ENCODE peak calls at places on chromosomes 2 and 18, in four cellular contexts. Q, C, L and D are unnamed samples.

GRCh38 chr18:22176282-22176621 is 6.9 kb downstream of the GATA6 start:
- DNase-seq in Q (no peak), C (no peak), L (peak), D (no peak)

GRCh38 chr18:25650201-25650941 is 298.4 kb upstream of the ZNF521 start:
- DNase-seq in Q (no peak), C (peak), L (no peak), D (no peak)

GRCh38 chr2:146874260-146874658 is 970.6 kb upstream of the ACVR2A start:
- DNase-seq in Q (no peak), C (peak), L (no peak), D (no peak)

GRCh38 chr2:201139836-201140599 is 24.1 kb downstream of the CFLAR start:
- DNase-seq in Q (no peak), C (no peak), L (no peak), D (no peak)

GRCh38 chr18:61388010-61388409 is 54.8 kb downstream of the CDH20 start:
- DNase-seq in Q (no peak), C (no peak), L (peak), D (no peak)

GRCh38 chr2:181626671-181627070 is 30.2 kb downstream of the CERKL start:
- DNase-seq in Q (no peak), C (no peak), L (no peak), D (no peak)

GRCh38 chr2:240560084-240560479 is at the start of gene DUSP28:
- DNase-seq in Q (peak), C (peak), L (peak), D (peak)

GRCh38 chr2:55175254-55176093 is 56.6 kb downstream of the CLHC1 start:
- DNase-seq in Q (no peak), C (peak), L (no peak), D (no peak)

GRCh38 chr2:98869272-98869641 is 66.8 kb downstream of the CRACDL start:
- DNase-seq in Q (peak), C (no peak), L (peak), D (no peak)

GRCh38 chr2:14615701-14616100 is 16.8 kb upstream of the LRATD1 start:
- DNase-seq in Q (no peak), C (no peak), L (no peak), D (no peak)

GRCh38 chr2:48398285-48399135 is 131.4 kb upstream of the STON1 start:
- DNase-seq in Q (no peak), C (no peak), L (no peak), D (peak)

GRCh38 chr18:13218376-13219011 is at the start of gene LDLRAD4:
- DNase-seq in Q (no peak), C (no peak), L (peak), D (peak)

GRCh38 chr2:239826786-239827510 is 198.2 kb downstream of the NDUFA10 start:
- DNase-seq in Q (peak), C (no peak), L (peak), D (no peak)

GRCh38 chr2:230128943-230129342 is 60.2 kb upstream of the SLC16A14 start:
- DNase-seq in Q (no peak), C (peak), L (peak), D (peak)

GRCh38 chr2:86417961-86418360 is 23.2 kb upstream of the KDM3A start:
- DNase-seq in Q (no peak), C (no peak), L (no peak), D (no peak)

GRCh38 chr2:207143474-207144190 is 22.1 kb downstream of the KLF7 start:
- DNase-seq in Q (peak), C (peak), L (peak), D (peak)

GRCh38 chr2:142290931-142291330 is 160.1 kb upstream of the LRP1B start:
- DNase-seq in Q (no peak), C (no peak), L (no peak), D (no peak)

GRCh38 chr2:30225131-30225762 is 6.1 kb upstream of the LBH start:
- DNase-seq in Q (no peak), C (peak), L (no peak), D (no peak)

GRCh38 chr2:12177052-12177994 is 430.9 kb downstream of the LPIN1 start:
- DNase-seq in Q (peak), C (peak), L (peak), D (no peak)

GRCh38 chr2:26666671-26667070 is 25.5 kb upstream of the CIB4 start:
- DNase-seq in Q (no peak), C (peak), L (no peak), D (no peak)

GRCh38 chr2:30691948-30692828 is 115.1 kb downstream of the CAPN13 start:
- DNase-seq in Q (no peak), C (peak), L (no peak), D (no peak)

GRCh38 chr2:189086710-189087109 is 92.9 kb downstream of the COL5A2 start:
- DNase-seq in Q (no peak), C (peak), L (no peak), D (no peak)

GRCh38 chr2:70557171-70557838 is 3.7 kb upstream of the TGFA start:
- DNase-seq in Q (no peak), C (no peak), L (peak), D (peak)

GRCh38 chr2:148656516-148656915 is 12.0 kb downstream of the EPC2 start:
- DNase-seq in Q (no peak), C (no peak), L (no peak), D (no peak)

GRCh38 chr2:61253136-61253535 is 91.1 kb downstream of the C2orf74 start:
- DNase-seq in Q (no peak), C (no peak), L (no peak), D (no peak)

GRCh38 chr2:15061268-15061667 is 428.8 kb downstream of the LRATD1 start:
- DNase-seq in Q (no peak), C (no peak), L (no peak), D (no peak)

GRCh38 chr2:97999536-97999935 is 3.8 kb upstream of the TMEM131 start:
- DNase-seq in Q (no peak), C (no peak), L (no peak), D (no peak)

GRCh38 chr2:196592331-196592911 is 47.1 kb upstream of the CCDC150 start:
- DNase-seq in Q (no peak), C (peak), L (peak), D (peak)

GRCh38 chr2:15732341-15733077 is 140.8 kb downstream of the DDX1 start:
- DNase-seq in Q (no peak), C (no peak), L (no peak), D (no peak)

GRCh38 chr2:170243118-170243837 is 65.3 kb downstream of the MYO3B start:
- DNase-seq in Q (no peak), C (no peak), L (no peak), D (no peak)

GRCh38 chr2:215796160-215796559 is 217.2 kb downstream of the MREG start:
- DNase-seq in Q (no peak), C (peak), L (peak), D (no peak)

GRCh38 chr2:224984641-224985040 is 57.6 kb downstream of the DOCK10 start:
- DNase-seq in Q (no peak), C (no peak), L (no peak), D (no peak)